ENCODE peak calls at places on chromosomes 1 and 21, in nine cellular contexts. F is GM19239, A is ACHN, R is mesendoderm, H is NCI-H187, B is T-helper 22 cell, Z is psoas muscle, E is HEK293T, U is ELR. Y is an unnamed sample.

GRCh38 chr21:35376406-35377135 is 327.5 kb upstream of the RUNX1 start:
- DNase-seq in H (no peak), U (peak; percentile 39), F (no peak), Z (no peak), B (no peak), A (no peak), E (no peak), R (no peak), Y (no peak)

GRCh38 chr21:42429856-42430255 is 26.2 kb downstream of the UBASH3A start:
- DNase-seq in H (no peak), B (no peak), F (no peak), Z (no peak), A (no peak), R (peak; percentile 28), U (no peak), E (no peak), Y (peak; percentile 59)

GRCh38 chr1:101081496-101082282 is 56.1 kb upstream of the DPH5 start:
- DNase-seq in H (no peak), F (no peak), A (no peak), U (no peak), R (no peak), E (no peak), B (no peak), Z (no peak), Y (no peak)

GRCh38 chr1:42479621-42480020 is 16.5 kb downstream of the CCDC30 start:
- DNase-seq in E (peak; percentile 27), U (peak; percentile 67), F (no peak), R (peak; percentile 76), Z (no peak), H (no peak), A (peak; percentile 34), B (no peak), Y (no peak)

GRCh38 chr1:60753508-60753907 is 328.9 kb upstream of the NFIA start:
- DNase-seq in A (no peak), Z (no peak), U (no peak), F (no peak), B (no peak), R (no peak), H (no peak), E (no peak), Y (no peak)

GRCh38 chr1:24415910-24416665 is 486 bp downstream of the NIPAL3 start:
- DNase-seq in H (no peak), B (no peak), U (peak; percentile 66), F (no peak), E (no peak), A (peak; percentile 20), Z (no peak), R (peak; percentile 45), Y (no peak)

GRCh38 chr1:87799451-87799850 is 470.8 kb downstream of the LMO4 start:
- DNase-seq in E (no peak), A (no peak), H (no peak), R (no peak), U (no peak), Z (no peak), B (no peak), F (no peak), Y (no peak)

GRCh38 chr1:234707641-234708040 is 97.7 kb upstream of the IRF2BP2 start:
- DNase-seq in B (no peak), Z (no peak), H (no peak), R (no peak), U (peak; percentile 19), A (no peak), E (no peak), F (no peak), Y (no peak)

GRCh38 chr1:93338426-93338825 is 7.3 kb upstream of the DR1 start:
- DNase-seq in B (no peak), R (no peak), H (no peak), Z (no peak), U (peak; percentile 95), A (peak; percentile 35), F (no peak), E (no peak), Y (no peak)

GRCh38 chr1:42379794-42380616 is 587 bp upstream of the RIMKLA start:
- DNase-seq in A (peak; percentile 48), F (peak; percentile 48), Z (no peak), B (no peak), R (peak; percentile 74), E (peak; percentile 62), H (no peak), U (peak; percentile 40), Y (peak; percentile 68)

GRCh38 chr1:18414872-18415447 is 65.8 kb upstream of the KLHDC7A start:
- DNase-seq in E (no peak), F (no peak), Z (no peak), U (no peak), B (no peak), A (no peak), R (no peak), H (no peak), Y (no peak)

GRCh38 chr21:46168659-46169386 is 13.4 kb upstream of the FTCD start:
- DNase-seq in U (no peak), E (no peak), F (no peak), R (no peak), B (no peak), Z (no peak), H (no peak), A (no peak), Y (no peak)

GRCh38 chr1:93631626-93632365 is 49.8 kb downstream of the BCAR3 start:
- DNase-seq in A (no peak), H (no peak), R (peak; percentile 78), F (peak; percentile 13), Z (no peak), U (peak; percentile 48), B (no peak), E (no peak), Y (no peak)

GRCh38 chr1:1050577-1051052 is 23.5 kb downstream of the RNF223 start:
- DNase-seq in A (no peak), R (no peak), U (no peak), Z (no peak), F (no peak), E (no peak), B (no peak), H (no peak), Y (no peak)

GRCh38 chr21:16279658-16280581 is 550.1 kb downstream of the USP25 start:
- DNase-seq in H (no peak), A (no peak), E (peak; percentile 45), B (no peak), U (peak; percentile 33), F (no peak), Z (peak; percentile 19), R (peak; percentile 20), Y (peak; percentile 37)

GRCh38 chr1:210123924-210124589 is 108.5 kb upstream of the SERTAD4 start:
- DNase-seq in A (peak; percentile 45), R (no peak), Z (no peak), E (no peak), H (no peak), U (peak; percentile 90), B (no peak), F (no peak), Y (no peak)

GRCh38 chr1:21217812-21218596 is 41.3 kb upstream of the EIF4G3 start:
- DNase-seq in B (no peak), U (peak; percentile 53), F (no peak), E (peak; percentile 77), R (peak; percentile 79), A (peak; percentile 43), H (no peak), Z (peak; percentile 37), Y (peak; percentile 75)

GRCh38 chr1:38784452-38785284 is 74.9 kb downstream of the RRAGC start:
- DNase-seq in B (no peak), F (no peak), Z (no peak), H (no peak), E (no peak), R (no peak), U (no peak), A (no peak), Y (no peak)

GRCh38 chr1:210233495-210234253 is 1.1 kb downstream of the SERTAD4 start:
- DNase-seq in B (no peak), U (peak; percentile 88), E (peak; percentile 54), Z (peak; percentile 33), A (peak; percentile 86), R (peak; percentile 75), H (no peak), F (no peak), Y (peak; percentile 86)

GRCh38 chr1:92169161-92169560 is 48.6 kb upstream of the C1orf146 start:
- DNase-seq in H (no peak), R (no peak), A (no peak), Z (no peak), E (no peak), B (no peak), U (no peak), F (no peak), Y (no peak)

GRCh38 chr1:232084584-232085223 is 458.1 kb downstream of the DISC1 start:
- DNase-seq in Z (no peak), R (peak; percentile 84), A (peak; percentile 9), U (peak; percentile 1), H (no peak), F (no peak), B (no peak), E (peak; percentile 28), Y (no peak)

GRCh38 chr1:19488136-19488535 is 2.8 kb upstream of the CAPZB start:
- DNase-seq in R (no peak), U (no peak), Z (no peak), E (no peak), H (no peak), B (no peak), F (no peak), A (no peak), Y (no peak)

GRCh38 chr21:26169061-26169610 is 1.4 kb downstream of the APP start:
- DNase-seq in E (peak; percentile 73), Z (peak; percentile 20), A (peak; percentile 63), U (peak; percentile 72), F (peak; percentile 34), R (peak; percentile 72), B (no peak), H (no peak), Y (peak; percentile 80)

GRCh38 chr1:109639063-109639840 is 16.6 kb upstream of the GSTM4 start:
- DNase-seq in R (no peak), H (no peak), U (no peak), A (no peak), E (no peak), F (no peak), B (no peak), Z (no peak), Y (peak; percentile 35)

GRCh38 chr1:116919802-116920201 is 10.1 kb downstream of the PTGFRN start:
- DNase-seq in H (no peak), E (no peak), B (no peak), F (no peak), A (peak; percentile 21), Z (no peak), R (peak; percentile 67), U (no peak), Y (no peak)

GRCh38 chr1:44655609-44656008 is 18.7 kb downstream of the TMEM53 start:
- DNase-seq in B (no peak), U (peak; percentile 47), A (peak; percentile 19), H (no peak), Z (no peak), R (peak; percentile 51), F (no peak), E (peak; percentile 62), Y (no peak)

GRCh38 chr1:184973308-184974085 is 811 bp downstream of the NIBAN1 start:
- DNase-seq in F (no peak), Z (peak; percentile 41), R (peak; percentile 74), E (peak; percentile 56), A (peak; percentile 71), B (peak; percentile 66), U (peak; percentile 69), H (no peak), Y (peak; percentile 77)

GRCh38 chr1:28507646-28508434 is 2.0 kb downstream of the RCC1 start:
- DNase-seq in R (no peak), A (no peak), E (no peak), Z (no peak), F (no peak), U (peak; percentile 37), B (no peak), H (no peak), Y (no peak)

GRCh38 chr1:95023399-95024050 is 49.2 kb downstream of the ALG14 start:
- DNase-seq in H (no peak), B (no peak), A (peak; percentile 13), E (no peak), R (no peak), Z (no peak), F (no peak), U (peak; percentile 80), Y (no peak)

GRCh38 chr1:41006942-41007865 is 14.3 kb downstream of the SLFNL1 start:
- DNase-seq in H (no peak), U (peak; percentile 41), B (no peak), A (no peak), Z (no peak), R (no peak), E (no peak), F (no peak), Y (no peak)

GRCh38 chr1:95249929-95250328 is 15.9 kb downstream of the RWDD3 start:
- DNase-seq in F (no peak), H (no peak), R (no peak), E (no peak), U (no peak), A (no peak), B (no peak), Z (no peak), Y (no peak)